ENCODE peak calls at places on chromosomes 12 and 14, in seven cellular contexts. S is left lobe of liver, V is iPS-NIHi11, E is T-cell, F is memory B cell, I is tibial artery, N is left ventricle myocardium superior. Y is an unnamed sample.

GRCh38 chr12:124391340-124392261 is 96.7 kb downstream of the RFLNA start:
- DNase-seq in N (peak), E (no peak), I (peak), S (no peak), F (peak), V (no peak), Y (no peak)

GRCh38 chr12:132028111-132028510 is 78.4 kb downstream of the EP400 start:
- DNase-seq in I (no peak), N (no peak), E (no peak), F (no peak), S (no peak), V (no peak), Y (no peak)

GRCh38 chr12:6370994-6371754 is 4.2 kb downstream of the SCNN1A start:
- DNase-seq in F (no peak), V (peak), S (no peak), I (no peak), N (no peak), E (no peak), Y (no peak)

GRCh38 chr12:76490763-76491162 is 68.8 kb downstream of the OSBPL8 start:
- DNase-seq in F (no peak), V (no peak), S (no peak), E (no peak), I (no peak), N (no peak), Y (no peak)

GRCh38 chr12:108691995-108692808 is 39.1 kb downstream of the CORO1C start:
- DNase-seq in I (peak), V (peak), S (no peak), N (peak), F (no peak), E (peak), Y (no peak)

GRCh38 chr12:94089891-94090290 is 58.5 kb upstream of the PLXNC1 start:
- DNase-seq in I (no peak), N (no peak), S (no peak), F (no peak), E (no peak), V (no peak), Y (no peak)

GRCh38 chr12:132887513-132888341 is at the start of gene CHFR:
- DNase-seq in V (peak), I (peak), E (peak), N (peak), S (peak), F (peak), Y (peak)

GRCh38 chr12:8827551-8828347 is 5.3 kb downstream of the A2ML1 start:
- DNase-seq in F (no peak), I (no peak), E (no peak), S (no peak), N (no peak), V (no peak), Y (no peak)

GRCh38 chr14:95256011-95256775 is 63.5 kb downstream of the CLMN start:
- DNase-seq in E (no peak), V (no peak), N (no peak), F (no peak), S (no peak), I (no peak), Y (no peak)

GRCh38 chr14:64218344-64219240 is 75.6 kb downstream of the ESR2 start:
- DNase-seq in F (no peak), E (no peak), V (no peak), N (peak), S (peak), I (no peak), Y (no peak)

GRCh38 chr14:104598039-104598438 is 6.5 kb downstream of the TMEM179 start:
- DNase-seq in F (no peak), E (no peak), S (no peak), V (no peak), N (no peak), I (no peak), Y (no peak)

GRCh38 chr12:109433618-109434017 is 43.5 kb downstream of the KCTD10 start:
- DNase-seq in V (peak), S (no peak), N (peak), E (no peak), F (no peak), I (no peak), Y (peak)

GRCh38 chr14:73878436-73878835 is 8.2 kb upstream of the ZNF410 start:
- DNase-seq in V (no peak), E (no peak), I (no peak), N (no peak), S (no peak), F (no peak), Y (no peak)

GRCh38 chr12:77685112-77685511 is 145.6 kb upstream of the NAV3 start:
- DNase-seq in V (peak), N (peak), E (no peak), I (peak), F (no peak), S (peak), Y (peak)

GRCh38 chr14:102592969-102593840 is 756 bp downstream of the RCOR1 start:
- DNase-seq in E (peak), I (peak), V (peak), N (peak), F (peak), S (peak), Y (peak)

GRCh38 chr14:100824156-100824555 is 1.8 kb upstream of the MEG3 start:
- DNase-seq in F (no peak), V (peak), E (no peak), S (no peak), N (peak), I (peak), Y (peak)

GRCh38 chr12:111386891-111387290 is 18.0 kb upstream of the PHETA1 start:
- DNase-seq in V (no peak), S (no peak), I (no peak), E (no peak), N (peak), F (no peak), Y (no peak)

GRCh38 chr12:94149781-94150482 is 1.6 kb downstream of the PLXNC1 start:
- DNase-seq in E (no peak), I (peak), V (peak), S (no peak), F (no peak), N (peak), Y (peak)